ENCODE peak calls at places on chromosomes 6 and 20, in four cellular contexts. N is A549, D is GM12878, Y is K562. A is an unnamed sample.

GRCh38 chr6:161141173-161141572 is 132.7 kb downstream of the AGPAT4 start:
- DNase-seq in Y (peak), N (no peak), D (no peak), A (no peak)

GRCh38 chr6:164825386-164825785 is 484.0 kb downstream of the C6orf118 start:
- DNase-seq in Y (no peak), N (no peak), D (no peak), A (no peak)

GRCh38 chr6:125738276-125738675 is 11.2 kb upstream of the HEY2 start:
- DNase-seq in Y (no peak), N (no peak), D (no peak), A (no peak)

GRCh38 chr20:3720626-3721025 is 8.2 kb upstream of the SIGLEC1 start:
- DNase-seq in D (no peak), Y (no peak), N (no peak), A (no peak)

GRCh38 chr6:111874030-111874425 is 776 bp upstream of the FYN start:
- DNase-seq in Y (no peak), N (no peak), D (no peak), A (no peak)

GRCh38 chr6:158086706-158087518 is 81.2 kb downstream of the SERAC1 start:
- DNase-seq in N (no peak), Y (no peak), D (no peak), A (no peak)

GRCh38 chr6:46129634-46130505 is at the start of gene ENPP4:
- DNase-seq in N (peak), Y (peak), D (peak), A (peak)

GRCh38 chr20:34390769-34391447 is 27.8 kb downstream of the ITCH start:
- DNase-seq in N (peak), D (no peak), Y (peak), A (peak)

GRCh38 chr20:4045741-4046140 is 30.4 kb upstream of the RNF24 start:
- DNase-seq in D (no peak), N (no peak), Y (no peak), A (no peak)

GRCh38 chr6:168088161-168089106 is 9.4 kb upstream of the FRMD1 start:
- DNase-seq in D (no peak), Y (no peak), N (no peak), A (peak)

GRCh38 chr6:134830194-134830593 is 119.7 kb downstream of the ALDH8A1 start:
- DNase-seq in D (no peak), Y (no peak), N (no peak), A (no peak)

GRCh38 chr6:156146891-156147290 is 630.3 kb upstream of the ARID1B start:
- DNase-seq in Y (no peak), N (no peak), D (no peak), A (no peak)

GRCh38 chr6:89640804-89641203 is 2.3 kb upstream of the LYRM2 start:
- DNase-seq in Y (no peak), N (no peak), D (no peak), A (no peak)

GRCh38 chr6:107102414-107102805 is 12.9 kb downstream of the BEND3 start:
- DNase-seq in D (no peak), Y (no peak), N (no peak), A (no peak)

GRCh38 chr6:146047356-146047755 is 18.5 kb downstream of the GRM1 start:
- DNase-seq in N (no peak), D (no peak), Y (no peak), A (no peak)

GRCh38 chr6:4802312-4802935 is 26.2 kb downstream of the CDYL start:
- DNase-seq in N (no peak), D (peak), Y (no peak), A (no peak)

GRCh38 chr6:18405477-18406293 is 18.5 kb downstream of the RNF144B start:
- DNase-seq in D (no peak), N (peak), Y (no peak), A (no peak)

GRCh38 chr20:49594143-49594928 is 26.4 kb upstream of the PTGIS start:
- DNase-seq in D (no peak), Y (no peak), N (no peak), A (no peak)

GRCh38 chr20:42714298-42715141 is 475.2 kb downstream of the PTPRT start:
- DNase-seq in D (no peak), Y (no peak), N (no peak), A (no peak)

GRCh38 chr20:33172781-33173180 is 4.8 kb downstream of the BPIFA2 start:
- DNase-seq in D (no peak), Y (no peak), N (no peak), A (no peak)

GRCh38 chr6:42418739-42419138 is 33.0 kb downstream of the TRERF1 start:
- DNase-seq in Y (no peak), N (no peak), D (no peak), A (no peak)

GRCh38 chr6:144347933-144348332 is 62.8 kb downstream of the UTRN start:
- DNase-seq in Y (no peak), N (no peak), D (no peak), A (no peak)

GRCh38 chr6:106778943-106779342 is 149.6 kb downstream of the QRSL1 start:
- DNase-seq in D (no peak), Y (no peak), N (no peak), A (no peak)

GRCh38 chr6:116522896-116523295 is 11.5 kb downstream of the CALHM5 start:
- DNase-seq in Y (no peak), N (no peak), D (no peak), A (no peak)

GRCh38 chr6:108157972-108158441 is 7.8 kb upstream of the NR2E1 start:
- DNase-seq in D (no peak), Y (no peak), N (no peak), A (no peak)
- TF ChIP-seq ESRRA in D (no peak), Y (no peak), N (no peak), A (no peak)

GRCh38 chr6:122810189-122810588 is 21.1 kb downstream of the SMPDL3A start:
- DNase-seq in N (no peak), D (no peak), Y (no peak), A (no peak)
- TF ChIP-seq POLR2A in N (no peak), D (no peak), Y (no peak), A (no peak)

GRCh38 chr6:129621252-129621651 is 88.7 kb downstream of the ARHGAP18 start:
- DNase-seq in D (no peak), N (no peak), Y (peak), A (peak)
- TF ChIP-seq ESRRA in D (no peak), N (no peak), Y (no peak), A (no peak)

GRCh38 chr6:56695702-56696101 is 53.0 kb upstream of the DST start:
- DNase-seq in D (no peak), N (no peak), Y (no peak), A (no peak)

GRCh38 chr6:56692586-56693245 is 50.0 kb upstream of the DST start:
- DNase-seq in N (no peak), D (no peak), Y (no peak), A (peak)

GRCh38 chr6:56693988-56694387 is 51.3 kb upstream of the DST start:
- DNase-seq in D (no peak), N (no peak), Y (no peak), A (no peak)

GRCh38 chr6:56691201-56691595 is 48.5 kb upstream of the DST start:
- DNase-seq in Y (no peak), D (no peak), N (no peak), A (no peak)

GRCh38 chr6:56693246-56693607 is 50.5 kb upstream of the DST start:
- DNase-seq in Y (no peak), N (no peak), D (no peak), A (peak)
- TF ChIP-seq POLR2A in Y (no peak), N (no peak), D (no peak), A (peak)

A was measured in HepG2.